ENCODE peak calls at places on chromosome 10, in five cellular contexts. One of them, this sample, is unnamed.

GRCh38 chr10:103668351-103669242 is 175.1 kb downstream of the NEURL1 start:
- DNase-seq in CD8-positive, alpha-beta memory T cell: no peak
- DNase-seq in NCI-H510A treated with DMSO at 0.1 percent for 48 hours: no peak
- DNase-seq in nephron progenitor cell: peak
- DNase-seq in dermis microvascular lymphatic vessel endothelial cell: peak
- DNase-seq in this sample: no peak

GRCh38 chr10:13820591-13821377 is 234.0 kb downstream of the PRPF18 start:
- DNase-seq in CD8-positive, alpha-beta memory T cell: no peak
- DNase-seq in NCI-H510A treated with DMSO at 0.1 percent for 48 hours: peak
- DNase-seq in nephron progenitor cell: peak
- DNase-seq in dermis microvascular lymphatic vessel endothelial cell: peak
- DNase-seq in this sample: no peak

GRCh38 chr10:71795248-71795647 is 21.9 kb upstream of the VSIR start:
- DNase-seq in CD8-positive, alpha-beta memory T cell: no peak
- DNase-seq in NCI-H510A treated with DMSO at 0.1 percent for 48 hours: no peak
- DNase-seq in nephron progenitor cell: peak
- DNase-seq in dermis microvascular lymphatic vessel endothelial cell: peak
- DNase-seq in this sample: no peak

GRCh38 chr10:103693070-103693811 is 162.1 kb downstream of the SH3PXD2A start:
- DNase-seq in CD8-positive, alpha-beta memory T cell: peak
- DNase-seq in NCI-H510A treated with DMSO at 0.1 percent for 48 hours: peak
- DNase-seq in nephron progenitor cell: peak
- DNase-seq in dermis microvascular lymphatic vessel endothelial cell: no peak
- DNase-seq in this sample: no peak

GRCh38 chr10:91108820-91109219 is 111.6 kb upstream of the PCGF5 start:
- DNase-seq in CD8-positive, alpha-beta memory T cell: no peak
- DNase-seq in NCI-H510A treated with DMSO at 0.1 percent for 48 hours: no peak
- DNase-seq in nephron progenitor cell: no peak
- DNase-seq in dermis microvascular lymphatic vessel endothelial cell: no peak
- DNase-seq in this sample: no peak

GRCh38 chr10:7210516-7210915 is 200.3 kb downstream of the SFMBT2 start:
- DNase-seq in CD8-positive, alpha-beta memory T cell: no peak
- DNase-seq in NCI-H510A treated with DMSO at 0.1 percent for 48 hours: no peak
- DNase-seq in nephron progenitor cell: no peak
- DNase-seq in dermis microvascular lymphatic vessel endothelial cell: no peak
- DNase-seq in this sample: no peak

GRCh38 chr10:61621538-61622150 is 41.1 kb upstream of the CABCOCO1 start:
- DNase-seq in CD8-positive, alpha-beta memory T cell: no peak
- DNase-seq in NCI-H510A treated with DMSO at 0.1 percent for 48 hours: peak
- DNase-seq in nephron progenitor cell: no peak
- DNase-seq in dermis microvascular lymphatic vessel endothelial cell: peak
- DNase-seq in this sample: no peak

GRCh38 chr10:122490786-122491680 is 29.7 kb downstream of the HTRA1 start:
- DNase-seq in CD8-positive, alpha-beta memory T cell: peak
- DNase-seq in NCI-H510A treated with DMSO at 0.1 percent for 48 hours: no peak
- DNase-seq in nephron progenitor cell: no peak
- DNase-seq in dermis microvascular lymphatic vessel endothelial cell: peak
- DNase-seq in this sample: no peak

GRCh38 chr10:3396116-3396515 is 223.5 kb upstream of the PITRM1 start:
- DNase-seq in CD8-positive, alpha-beta memory T cell: no peak
- DNase-seq in NCI-H510A treated with DMSO at 0.1 percent for 48 hours: no peak
- DNase-seq in nephron progenitor cell: no peak
- DNase-seq in dermis microvascular lymphatic vessel endothelial cell: no peak
- DNase-seq in this sample: no peak

GRCh38 chr10:6621536-6621935 is 41.5 kb upstream of the PRKCQ start:
- DNase-seq in CD8-positive, alpha-beta memory T cell: no peak
- DNase-seq in NCI-H510A treated with DMSO at 0.1 percent for 48 hours: no peak
- DNase-seq in nephron progenitor cell: no peak
- DNase-seq in dermis microvascular lymphatic vessel endothelial cell: no peak
- DNase-seq in this sample: no peak

GRCh38 chr10:110600487-110601101 is 33.1 kb downstream of the SMC3 start:
- DNase-seq in CD8-positive, alpha-beta memory T cell: no peak
- DNase-seq in NCI-H510A treated with DMSO at 0.1 percent for 48 hours: peak
- DNase-seq in nephron progenitor cell: peak
- DNase-seq in dermis microvascular lymphatic vessel endothelial cell: peak
- DNase-seq in this sample: no peak

GRCh38 chr10:114709966-114710365 is 51.9 kb upstream of the ABLIM1 start:
- DNase-seq in CD8-positive, alpha-beta memory T cell: no peak
- DNase-seq in NCI-H510A treated with DMSO at 0.1 percent for 48 hours: no peak
- DNase-seq in nephron progenitor cell: no peak
- DNase-seq in dermis microvascular lymphatic vessel endothelial cell: no peak
- DNase-seq in this sample: no peak

GRCh38 chr10:5589963-5590511 is 65.3 kb downstream of the CALML3 start:
- DNase-seq in CD8-positive, alpha-beta memory T cell: no peak
- DNase-seq in NCI-H510A treated with DMSO at 0.1 percent for 48 hours: no peak
- DNase-seq in nephron progenitor cell: no peak
- DNase-seq in dermis microvascular lymphatic vessel endothelial cell: peak
- DNase-seq in this sample: no peak

This sample was measured in esophagus muscularis mucosa.